ENCODE peak calls at places on chromosomes 12 and 14, in six cellular contexts. One of them, this sample, is unnamed.
A peak's percentile ranks its signal among the peaks of the same experiment; 100 is the strongest.

GRCh38 chr12:28550757-28551381 is 360.6 kb downstream of the CCDC91 start:
- DNase-seq in HEK293T: no peak
- DNase-seq in GM12865: no peak
- DNase-seq in H9: no peak
- DNase-seq in activated naive CD8-positive, alpha-beta T cell treated with anti-CD3 and anti-CD28 coated beads for 36 hours: no peak
- DNase-seq in DMS 273 treated with DMSO at 0.1 percent for 48 hours: no peak
- DNase-seq in this sample: no peak

GRCh38 chr12:100995201-100995600 is 200.6 kb downstream of the ANO4 start:
- DNase-seq in HEK293T: no peak
- DNase-seq in GM12865: peak; percentile 39
- DNase-seq in H9: no peak
- DNase-seq in activated naive CD8-positive, alpha-beta T cell treated with anti-CD3 and anti-CD28 coated beads for 36 hours: no peak
- DNase-seq in DMS 273 treated with DMSO at 0.1 percent for 48 hours: no peak
- DNase-seq in this sample: no peak

GRCh38 chr12:50824914-50825313 is 17.8 kb upstream of the TMPRSS12 start:
- DNase-seq in HEK293T: no peak
- DNase-seq in GM12865: no peak
- DNase-seq in H9: no peak
- DNase-seq in activated naive CD8-positive, alpha-beta T cell treated with anti-CD3 and anti-CD28 coated beads for 36 hours: no peak
- DNase-seq in DMS 273 treated with DMSO at 0.1 percent for 48 hours: no peak
- DNase-seq in this sample: no peak

GRCh38 chr12:125148316-125148715 is 83.1 kb downstream of the AACS start:
- DNase-seq in HEK293T: no peak
- DNase-seq in GM12865: no peak
- DNase-seq in H9: no peak
- DNase-seq in activated naive CD8-positive, alpha-beta T cell treated with anti-CD3 and anti-CD28 coated beads for 36 hours: no peak
- DNase-seq in DMS 273 treated with DMSO at 0.1 percent for 48 hours: no peak
- DNase-seq in this sample: no peak

GRCh38 chr12:16946691-16947090 is 340.7 kb upstream of the LMO3 start:
- DNase-seq in HEK293T: no peak
- DNase-seq in GM12865: no peak
- DNase-seq in H9: no peak
- DNase-seq in activated naive CD8-positive, alpha-beta T cell treated with anti-CD3 and anti-CD28 coated beads for 36 hours: no peak
- DNase-seq in DMS 273 treated with DMSO at 0.1 percent for 48 hours: no peak
- DNase-seq in this sample: no peak

GRCh38 chr12:12979731-12980259 is 20.3 kb downstream of the HEBP1 start:
- DNase-seq in HEK293T: no peak
- DNase-seq in GM12865: no peak
- DNase-seq in H9: no peak
- DNase-seq in activated naive CD8-positive, alpha-beta T cell treated with anti-CD3 and anti-CD28 coated beads for 36 hours: no peak
- DNase-seq in DMS 273 treated with DMSO at 0.1 percent for 48 hours: no peak
- DNase-seq in this sample: no peak

GRCh38 chr14:32171469-32171868 is 30.4 kb upstream of the RNU6-7 start:
- DNase-seq in HEK293T: no peak
- DNase-seq in GM12865: no peak
- DNase-seq in H9: no peak
- DNase-seq in activated naive CD8-positive, alpha-beta T cell treated with anti-CD3 and anti-CD28 coated beads for 36 hours: no peak
- DNase-seq in DMS 273 treated with DMSO at 0.1 percent for 48 hours: no peak
- DNase-seq in this sample: no peak

GRCh38 chr12:70543444-70543843 is 93.8 kb downstream of the PTPRB start:
- DNase-seq in HEK293T: no peak
- DNase-seq in GM12865: no peak
- DNase-seq in H9: no peak
- DNase-seq in activated naive CD8-positive, alpha-beta T cell treated with anti-CD3 and anti-CD28 coated beads for 36 hours: no peak
- DNase-seq in DMS 273 treated with DMSO at 0.1 percent for 48 hours: no peak
- DNase-seq in this sample: no peak

GRCh38 chr12:7068240-7068993 is 7.9 kb downstream of the C1S start:
- DNase-seq in HEK293T: no peak
- DNase-seq in GM12865: no peak
- DNase-seq in H9: no peak
- DNase-seq in activated naive CD8-positive, alpha-beta T cell treated with anti-CD3 and anti-CD28 coated beads for 36 hours: no peak
- DNase-seq in DMS 273 treated with DMSO at 0.1 percent for 48 hours: no peak
- DNase-seq in this sample: no peak

GRCh38 chr14:104235686-104236085 is 97.3 kb downstream of the KIF26A start:
- DNase-seq in HEK293T: no peak
- DNase-seq in GM12865: no peak
- DNase-seq in H9: peak; percentile 10
- DNase-seq in activated naive CD8-positive, alpha-beta T cell treated with anti-CD3 and anti-CD28 coated beads for 36 hours: no peak
- DNase-seq in DMS 273 treated with DMSO at 0.1 percent for 48 hours: no peak
- DNase-seq in this sample: no peak

GRCh38 chr12:52250048-52250990 is 17.3 kb downstream of the KRT7 start:
- DNase-seq in HEK293T: no peak
- DNase-seq in GM12865: no peak
- DNase-seq in H9: peak; percentile 76
- DNase-seq in activated naive CD8-positive, alpha-beta T cell treated with anti-CD3 and anti-CD28 coated beads for 36 hours: no peak
- DNase-seq in DMS 273 treated with DMSO at 0.1 percent for 48 hours: no peak
- DNase-seq in this sample: peak; percentile 57

GRCh38 chr12:132551271-132552120 is 58.9 kb downstream of the LRCOL1 start:
- DNase-seq in HEK293T: no peak
- DNase-seq in GM12865: no peak
- DNase-seq in H9: no peak
- DNase-seq in activated naive CD8-positive, alpha-beta T cell treated with anti-CD3 and anti-CD28 coated beads for 36 hours: no peak
- DNase-seq in DMS 273 treated with DMSO at 0.1 percent for 48 hours: peak; percentile 16
- DNase-seq in this sample: no peak

GRCh38 chr14:50874842-50875241 is 3.0 kb downstream of the ABHD12B start:
- DNase-seq in HEK293T: no peak
- DNase-seq in GM12865: no peak
- DNase-seq in H9: no peak
- DNase-seq in activated naive CD8-positive, alpha-beta T cell treated with anti-CD3 and anti-CD28 coated beads for 36 hours: no peak
- DNase-seq in DMS 273 treated with DMSO at 0.1 percent for 48 hours: no peak
- DNase-seq in this sample: no peak

This sample was measured in cardiac septum.